ENCODE peak calls at places on chromosomes 1 and 21, in eight cellular contexts. S, W, Z, F, H, Q, P and V are unnamed samples.
A peak's percentile ranks its signal among the peaks of the same experiment; 100 is the strongest.

GRCh38 chr1:182488803-182489202 is 38.9 kb downstream of the RGSL1 start:
- DNase-seq in S (no peak), W (no peak), Z (no peak), F (no peak), H (no peak), Q (no peak), P (no peak), V (no peak)

GRCh38 chr1:162328507-162328906 is 48.1 kb downstream of the SPATA46 start:
- DNase-seq in S (no peak), W (no peak), Z (no peak), F (peak; percentile 7), H (no peak), Q (no peak), P (no peak), V (no peak)

GRCh38 chr1:7553042-7553690 is 217.9 kb upstream of the VAMP3 start:
- DNase-seq in S (no peak), W (no peak), Z (no peak), F (no peak), H (no peak), Q (no peak), P (no peak), V (peak; percentile 51)

GRCh38 chr1:66607458-66607857 is 73.5 kb downstream of the SGIP1 start:
- DNase-seq in S (no peak), W (no peak), Z (peak; percentile 35), F (no peak), H (no peak), Q (no peak), P (no peak), V (no peak)

GRCh38 chr1:156126701-156127534 is 12.4 kb downstream of the LMNA start:
- DNase-seq in S (no peak), W (peak; percentile 76), Z (no peak), F (peak; percentile 99), H (peak; percentile 84), Q (no peak), P (no peak), V (peak; percentile 79)

GRCh38 chr1:221141606-221142285 is 262.5 kb downstream of the HLX start:
- DNase-seq in S (no peak), W (no peak), Z (no peak), F (no peak), H (no peak), Q (no peak), P (no peak), V (no peak)

GRCh38 chr1:21607549-21608529 is 61.3 kb downstream of the RAP1GAP start:
- DNase-seq in S (no peak), W (peak; percentile 39), Z (peak; percentile 100), F (peak; percentile 36), H (peak; percentile 10), Q (no peak), P (peak; percentile 33), V (peak; percentile 89)

GRCh38 chr1:155078496-155079209 is at the start of gene EFNA3:
- DNase-seq in S (no peak), W (peak; percentile 61), Z (peak; percentile 74), F (peak; percentile 38), H (peak; percentile 68), Q (peak; percentile 18), P (no peak), V (peak; percentile 94)

GRCh38 chr1:35326228-35326627 is 57.7 kb downstream of the ZMYM4 start:
- DNase-seq in S (no peak), W (no peak), Z (no peak), F (no peak), H (no peak), Q (no peak), P (no peak), V (no peak)

GRCh38 chr1:34778381-34778780 is 2.6 kb upstream of the GJB3 start:
- DNase-seq in S (no peak), W (no peak), Z (no peak), F (no peak), H (no peak), Q (no peak), P (no peak), V (no peak)

GRCh38 chr1:156366832-156367231 is 2.2 kb upstream of the RHBG start:
- DNase-seq in S (no peak), W (no peak), Z (no peak), F (no peak), H (no peak), Q (no peak), P (no peak), V (no peak)

GRCh38 chr1:61244114-61244513 is 161.8 kb downstream of the NFIA start:
- DNase-seq in S (peak; percentile 96), W (no peak), Z (no peak), F (peak; percentile 50), H (no peak), Q (no peak), P (peak; percentile 83), V (no peak)

GRCh38 chr1:31224102-31224501 is 15.6 kb downstream of the NKAIN1 start:
- DNase-seq in S (no peak), W (no peak), Z (no peak), F (no peak), H (no peak), Q (no peak), P (no peak), V (no peak)

GRCh38 chr21:46078984-46079356 is 18.9 kb upstream of the COL6A2 start:
- DNase-seq in S (no peak), W (no peak), Z (no peak), F (no peak), H (no peak), Q (no peak), P (no peak), V (peak; percentile 54)

GRCh38 chr1:204528241-204528640 is 12.0 kb downstream of the MDM4 start:
- DNase-seq in S (no peak), W (no peak), Z (no peak), F (no peak), H (no peak), Q (no peak), P (no peak), V (no peak)

GRCh38 chr1:179025125-179025974 is at the start of gene FAM20B:
- DNase-seq in S (peak; percentile 81), W (peak; percentile 93), Z (peak; percentile 96), F (peak; percentile 91), H (peak; percentile 91), Q (peak; percentile 71), P (peak; percentile 76), V (peak; percentile 99)

GRCh38 chr1:186240436-186240835 is 134.6 kb downstream of the TPR start:
- DNase-seq in S (no peak), W (no peak), Z (no peak), F (no peak), H (no peak), Q (no peak), P (no peak), V (no peak)

GRCh38 chr1:214511639-214511998 is 39.8 kb downstream of the PTPN14 start:
- DNase-seq in S (no peak), W (no peak), Z (no peak), F (no peak), H (no peak), Q (no peak), P (no peak), V (no peak)

GRCh38 chr1:201080135-201080534 is 32.1 kb downstream of the CACNA1S start:
- DNase-seq in S (no peak), W (no peak), Z (no peak), F (no peak), H (no peak), Q (no peak), P (no peak), V (no peak)

GRCh38 chr21:15775981-15776380 is 46.2 kb downstream of the USP25 start:
- DNase-seq in S (no peak), W (no peak), Z (no peak), F (peak; percentile 84), H (no peak), Q (no peak), P (peak; percentile 76), V (no peak)

GRCh38 chr1:184499626-184500025 is 112.8 kb downstream of the C1orf21 start:
- DNase-seq in S (no peak), W (no peak), Z (no peak), F (no peak), H (no peak), Q (no peak), P (no peak), V (no peak)

GRCh38 chr1:203306970-203307541 is 1.7 kb downstream of the BTG2 start:
- DNase-seq in S (no peak), W (peak; percentile 63), Z (no peak), F (no peak), H (peak; percentile 59), Q (peak; percentile 25), P (no peak), V (peak; percentile 83)